ENCODE peak calls at places on chromosomes 11 and 22, in seven cellular contexts. J is AG09309, L is mammary epithelial cell, V is ovary, H is uterus, D is lower lobe of right lung, G is fibroblast of the aortic adventitia. X is an unnamed sample.

GRCh38 chr11:121464352-121464946 is 11.7 kb upstream of the SORL1-AS1 start:
- DNase-seq in G (peak; percentile 88), J (peak; percentile 61), V (peak; percentile 64), L (peak; percentile 92), H (peak; percentile 80), D (no peak), X (peak; percentile 92)

GRCh38 chr11:119843760-119844330 is 114.8 kb upstream of the NECTIN1 start:
- DNase-seq in D (no peak), L (peak; percentile 47), G (no peak), H (no peak), J (no peak), V (no peak), X (peak; percentile 14)

GRCh38 chr11:132357811-132358572 is 987.6 kb downstream of the NTM start:
- DNase-seq in G (no peak), V (no peak), H (no peak), D (no peak), J (no peak), L (no peak), X (no peak)

GRCh38 chr11:66749091-66749490 is 20.1 kb upstream of the SPTBN2 start:
- DNase-seq in G (peak; percentile 17), D (no peak), H (no peak), J (no peak), V (no peak), L (peak; percentile 20), X (no peak)

GRCh38 chr11:78940500-78941225 is 366.0 kb upstream of the NARS2 start:
- DNase-seq in L (no peak), J (no peak), G (no peak), H (no peak), D (no peak), V (no peak), X (no peak)

GRCh38 chr11:295351-296205 is 3.7 kb downstream of the IFITM5 start:
- DNase-seq in D (peak; percentile 43), J (no peak), V (peak; percentile 75), G (no peak), L (no peak), H (no peak), X (no peak)

GRCh38 chr11:115222218-115222862 is 281.9 kb downstream of the CADM1 start:
- DNase-seq in H (no peak), L (peak; percentile 87), V (no peak), G (no peak), J (peak; percentile 55), D (no peak), X (peak; percentile 96)

GRCh38 chr11:8258289-8258688 is 5.4 kb downstream of the LMO1 start:
- DNase-seq in L (no peak), G (no peak), V (no peak), J (no peak), H (no peak), D (peak; percentile 41), X (peak; percentile 30)

GRCh38 chr11:121291319-121291718 is 1.3 kb upstream of the SC5D start:
- DNase-seq in G (no peak), D (no peak), L (no peak), V (no peak), H (no peak), J (no peak), X (no peak)

GRCh38 chr11:128365044-128365443 is 222.3 kb downstream of the ETS1 start:
- DNase-seq in J (peak; percentile 43), G (peak; percentile 84), D (no peak), L (peak; percentile 48), H (no peak), V (no peak), X (peak; percentile 71)

GRCh38 chr22:21829523-21829922 is 37.9 kb downstream of the MAPK1 start:
- DNase-seq in J (no peak), L (no peak), H (no peak), G (no peak), D (no peak), V (no peak), X (no peak)

GRCh38 chr11:130431337-130431773 is 2.9 kb upstream of the ADAMTS8 start:
- DNase-seq in G (peak; percentile 79), V (peak; percentile 84), D (peak; percentile 74), J (no peak), L (no peak), H (peak; percentile 80), X (peak; percentile 79)

DNA sequence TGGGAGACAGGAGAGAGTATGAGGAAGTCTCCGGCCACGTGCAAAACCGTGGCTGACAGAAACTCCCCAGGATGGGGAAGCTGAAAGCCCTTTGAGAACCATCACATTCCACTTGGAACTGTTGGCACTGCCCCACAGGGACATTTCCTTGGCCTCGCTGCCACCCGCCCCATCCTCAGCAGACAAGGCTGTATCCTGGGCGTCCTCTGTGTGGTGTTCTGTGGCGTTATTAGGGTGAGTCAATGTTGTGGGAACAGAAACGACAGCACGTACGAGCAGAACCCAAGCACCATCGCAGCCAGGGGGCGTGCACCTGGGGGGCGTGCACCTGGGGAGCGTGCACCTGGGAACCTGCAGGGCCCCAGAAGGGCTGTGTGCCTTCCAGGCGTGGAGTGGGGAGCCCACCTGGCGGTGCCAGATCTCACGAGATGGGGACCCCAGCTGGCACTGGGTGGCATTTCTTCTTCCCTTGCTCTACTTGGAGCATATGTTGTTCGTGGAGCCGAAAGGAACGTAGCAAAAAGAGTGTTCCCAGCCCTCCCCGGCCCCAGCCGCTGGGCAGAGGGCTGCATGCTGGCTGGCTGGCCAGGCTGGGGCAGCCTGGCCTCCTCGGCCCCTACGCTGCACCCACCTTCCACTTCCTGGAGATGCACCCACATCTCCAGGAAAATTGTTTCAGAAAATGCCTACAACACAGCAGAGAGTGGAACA is 35.4 kb downstream of the NFAM1 start:
- DNase-seq in D (no peak), H (no peak), G (no peak), J (no peak), V (no peak), L (peak; percentile 19), X (no peak)
- TF ChIP-seq CTCF in D (no peak), H (no peak), G (no peak), J (no peak), V (no peak), L (no peak), X (no peak)

GRCh38 chr11:47552581-47553416 is at the start of gene CELF1:
- DNase-seq in D (peak; percentile 95), G (peak; percentile 80), J (no peak), V (peak; percentile 94), L (peak; percentile 88), H (peak; percentile 92), X (peak; percentile 92)
- TF ChIP-seq CTCF in D (peak; percentile 93), G (peak; percentile 67), J (peak; percentile 64), V (peak; percentile 91), L (peak; percentile 56), H (peak; percentile 82), X (peak; percentile 92)

GRCh38 chr22:47125603-47126002 is 363.2 kb downstream of the TBC1D22A start:
- DNase-seq in V (peak; percentile 23), D (peak; percentile 38), H (no peak), L (no peak), G (no peak), J (no peak), X (no peak)
- TF ChIP-seq CTCF in V (no peak), D (no peak), H (no peak), L (no peak), G (peak; percentile 20), J (peak; percentile 33), X (no peak)

DNA sequence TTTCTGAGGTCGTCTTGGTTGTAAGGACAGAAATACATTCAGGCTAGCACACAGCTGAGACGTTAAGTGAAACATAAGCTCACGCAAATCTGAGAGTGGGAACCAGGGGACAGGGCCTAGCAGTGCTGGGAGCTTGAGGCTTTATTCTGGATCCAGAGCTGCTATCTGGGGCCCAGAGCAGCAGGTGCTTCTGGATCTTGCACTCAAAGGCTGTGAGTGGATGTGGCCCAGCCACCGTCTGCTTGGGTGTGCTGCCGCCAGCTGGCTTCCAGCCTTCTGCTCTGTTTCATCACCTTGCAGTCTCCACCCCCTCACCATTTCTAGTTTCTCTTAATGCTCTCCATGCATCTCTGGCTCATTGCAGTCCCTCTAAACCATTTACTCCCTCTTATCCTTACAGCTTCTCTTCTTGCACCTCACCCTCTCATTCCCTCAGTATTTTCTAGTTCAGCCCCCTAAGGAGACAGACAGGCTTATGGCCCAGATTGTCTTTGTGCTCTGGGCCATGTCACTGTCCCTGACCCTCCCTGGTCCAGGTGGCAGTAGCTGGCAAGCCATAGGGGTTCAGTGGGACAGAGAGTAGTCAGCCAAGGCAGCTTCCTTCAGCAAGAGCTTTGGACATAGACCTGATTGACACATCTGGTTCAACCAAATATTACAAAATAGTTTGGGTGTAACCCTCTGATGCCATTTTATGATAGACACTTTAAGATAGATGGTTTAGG is 53.7 kb downstream of the NCAM1 start:
- DNase-seq in L (no peak), J (no peak), H (peak; percentile 50), D (peak; percentile 48), G (no peak), V (peak; percentile 54), X (no peak)
- TF ChIP-seq CTCF in L (no peak), J (no peak), H (no peak), D (no peak), G (no peak), V (no peak), X (no peak)

DNA sequence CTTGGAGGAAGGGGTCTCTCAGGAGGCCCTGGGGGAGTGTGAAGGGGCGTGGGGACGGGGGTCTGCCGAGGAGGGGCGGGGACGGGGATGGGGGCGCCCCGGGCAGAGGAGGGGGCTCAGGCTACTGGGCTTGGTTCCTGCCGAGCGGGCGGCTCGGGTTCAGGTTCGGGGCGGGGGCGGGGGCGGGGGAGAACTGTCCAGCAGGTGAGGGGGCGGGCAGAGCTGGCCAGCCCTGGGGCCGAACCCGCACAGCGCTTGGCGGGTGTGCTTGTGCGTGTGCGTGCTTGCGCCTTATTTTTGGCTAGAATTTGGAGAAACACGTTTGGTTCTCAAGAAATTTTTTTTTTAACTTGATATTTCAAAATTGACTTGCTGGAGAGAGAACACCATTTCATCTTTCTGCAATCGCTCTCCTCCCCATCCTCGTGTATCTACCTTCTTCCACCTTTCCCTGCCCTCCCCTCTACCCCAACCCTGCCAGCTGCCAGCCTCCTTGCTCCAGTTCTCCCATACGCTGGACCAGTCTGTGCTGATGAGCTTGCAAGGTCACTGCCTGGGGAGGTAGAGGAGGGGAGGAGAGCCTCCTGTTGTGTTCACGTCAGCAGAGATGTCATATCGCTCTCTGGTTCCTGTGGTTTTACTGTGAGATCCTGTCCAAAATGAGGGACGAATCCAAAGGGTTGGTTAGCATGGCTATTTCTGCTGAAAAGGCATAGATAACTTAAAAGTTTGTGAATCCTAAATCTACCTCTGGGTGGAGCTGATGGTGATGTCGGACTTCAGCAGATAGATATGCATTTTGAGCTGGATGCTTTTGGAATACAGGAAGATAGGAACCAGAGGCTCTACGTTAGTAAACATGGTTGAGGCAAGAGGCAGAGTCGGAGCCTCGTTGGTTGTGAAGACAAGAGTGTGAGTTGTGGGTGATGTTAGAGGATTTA is 668 bp downstream of the MADD start:
- DNase-seq in J (no peak), G (peak; percentile 67), H (no peak), V (no peak), D (peak; percentile 39), L (peak; percentile 54), X (peak; percentile 47)
- TF ChIP-seq CTCF in J (peak; percentile 27), G (peak; percentile 14), H (no peak), V (no peak), D (no peak), L (no peak), X (peak; percentile 13)

DNA sequence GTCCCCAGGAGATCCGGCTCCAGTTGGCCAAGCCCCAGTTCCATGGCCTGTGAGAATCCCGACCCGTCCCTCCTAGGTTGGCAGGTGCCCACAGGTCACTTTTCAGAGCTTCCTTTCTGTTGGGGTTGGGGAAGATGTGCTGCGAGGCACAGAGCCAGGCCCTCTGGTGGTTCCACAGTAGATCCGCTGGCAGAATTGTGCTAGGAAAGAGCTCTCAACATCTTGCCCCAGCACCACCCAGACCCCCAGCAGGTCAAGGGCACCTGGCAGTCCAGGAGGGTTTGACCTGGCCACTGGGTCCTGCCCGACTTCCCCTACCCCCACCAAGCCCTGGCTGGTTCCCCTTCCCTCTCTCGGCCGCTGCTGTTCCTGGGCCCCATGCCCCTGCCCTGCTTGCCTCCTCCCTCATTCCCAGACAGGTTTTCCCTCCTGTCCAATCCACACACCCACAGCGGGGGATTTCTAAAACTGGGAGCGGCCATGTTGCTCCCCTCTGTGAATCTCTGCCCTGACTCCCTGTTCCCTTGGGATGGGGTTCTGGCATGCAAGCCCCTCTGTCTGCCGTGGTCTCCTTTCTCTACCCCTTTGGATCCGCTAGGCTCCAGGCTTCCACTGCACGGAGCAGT is 26.2 kb upstream of the GCAT start:
- DNase-seq in H (no peak), V (peak; percentile 77), G (peak; percentile 44), J (no peak), D (no peak), L (no peak), X (no peak)
- TF ChIP-seq CTCF in H (no peak), V (no peak), G (peak; percentile 52), J (peak; percentile 50), D (no peak), L (peak; percentile 16), X (no peak)

X was measured in MCF 10A.